ENCODE peak calls at places on chromosomes 1 and 21, in four cellular contexts. L, G, Q and I are unnamed samples.

GRCh38 chr1:95057361-95057760 is 15.4 kb downstream of the ALG14 start:
- DNase-seq in L (no peak), G (no peak), Q (no peak), I (no peak)

GRCh38 chr21:20997633-20998455 is at the start of gene NCAM2:
- DNase-seq in L (peak; percentile 88), G (no peak), Q (peak; percentile 92), I (peak; percentile 82)

GRCh38 chr1:35708179-35708891 is 10.3 kb downstream of the C1orf216 start:
- DNase-seq in L (peak; percentile 67), G (no peak), Q (peak; percentile 93), I (no peak)

GRCh38 chr1:179230721-179231120 is 1.2 kb upstream of the ABL2 start:
- DNase-seq in L (no peak), G (no peak), Q (no peak), I (no peak)

GRCh38 chr1:21296509-21297354 is 6.5 kb upstream of the ECE1 start:
- DNase-seq in L (no peak), G (no peak), Q (no peak), I (no peak)

GRCh38 chr1:211704567-211704942 is 29.1 kb upstream of the NEK2 start:
- DNase-seq in L (no peak), G (no peak), Q (no peak), I (no peak)

GRCh38 chr21:21332492-21332891 is 334.3 kb downstream of the NCAM2 start:
- DNase-seq in L (no peak), G (no peak), Q (no peak), I (no peak)

GRCh38 chr21:31556662-31557061 is 102.8 kb upstream of the SOD1 start:
- DNase-seq in L (no peak), G (no peak), Q (peak; percentile 72), I (no peak)

GRCh38 chr1:10857689-10858088 is 61.2 kb upstream of the CASZ1 start:
- DNase-seq in L (no peak), G (no peak), Q (peak; percentile 60), I (no peak)

DNA sequence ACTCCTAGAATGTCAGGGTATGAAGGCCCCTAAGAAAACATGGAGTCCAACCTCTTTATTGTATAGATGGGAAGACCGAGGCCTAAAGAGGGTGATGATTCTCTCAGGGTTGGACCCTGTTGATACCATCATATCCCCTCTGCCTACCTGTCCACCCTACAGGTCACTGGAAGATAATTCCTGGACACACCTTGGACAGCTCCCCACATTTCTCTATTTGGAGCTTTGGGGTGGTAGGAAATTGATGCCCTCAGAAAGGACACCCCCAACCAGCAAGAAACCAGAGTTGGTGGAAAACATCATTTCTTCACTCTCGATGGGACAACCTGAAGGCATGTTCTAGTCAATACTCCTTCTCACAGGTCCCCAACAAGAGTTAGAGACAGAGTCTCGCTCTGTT is 3.0 kb upstream of the TCEA3 start:
- DNase-seq in L (no peak), G (no peak), Q (peak; percentile 30), I (no peak)
- H3K27me3 ChIP-seq in L (peaks cover 48% of the 10 kb centered on the region), G (no peaks in the 10 kb centered on the region), Q (no peaks in the 10 kb centered on the region), I (no peaks in the 10 kb centered on the region)

GRCh38 chr1:8023995-8024313 is 2.2 kb downstream of the ERRFI1 start:
- DNase-seq in L (no peak), G (no peak), Q (no peak), I (no peak)

GRCh38 chr1:8026153-8026975 is at the start of gene ERRFI1:
- DNase-seq in L (peak; percentile 98), G (peak; percentile 83), Q (peak; percentile 97), I (peak; percentile 96)

GRCh38 chr1:8024329-8024728 is 1.8 kb downstream of the ERRFI1 start:
- DNase-seq in L (no peak), G (no peak), Q (no peak), I (no peak)

GRCh38 chr1:8025671-8026144 is 401 bp downstream of the ERRFI1 start:
- DNase-seq in L (peak; percentile 54), G (no peak), Q (no peak), I (no peak)

GRCh38 chr1:8025061-8025670 is 943 bp downstream of the ERRFI1 start:
- DNase-seq in L (no peak), G (no peak), Q (no peak), I (no peak)
- H2AFZ ChIP-seq in L (no peak overlapping the region), G (no peak overlapping the region), Q (no peak overlapping the region), I (peak overlapping the region; percentile 98)

GRCh38 chr1:16727190-16728111 is 12.9 kb upstream of the RNU1-4 start:
- DNase-seq in L (peak; percentile 79), G (peak; percentile 100), Q (peak; percentile 91), I (no peak)
- H3K27me3 ChIP-seq in L (peaks cover 2% of the 10 kb centered on the region), G (no peaks in the 10 kb centered on the region), Q (peaks cover 51% of the 10 kb centered on the region), I (peaks cover 20% of the 10 kb centered on the region)

DNA sequence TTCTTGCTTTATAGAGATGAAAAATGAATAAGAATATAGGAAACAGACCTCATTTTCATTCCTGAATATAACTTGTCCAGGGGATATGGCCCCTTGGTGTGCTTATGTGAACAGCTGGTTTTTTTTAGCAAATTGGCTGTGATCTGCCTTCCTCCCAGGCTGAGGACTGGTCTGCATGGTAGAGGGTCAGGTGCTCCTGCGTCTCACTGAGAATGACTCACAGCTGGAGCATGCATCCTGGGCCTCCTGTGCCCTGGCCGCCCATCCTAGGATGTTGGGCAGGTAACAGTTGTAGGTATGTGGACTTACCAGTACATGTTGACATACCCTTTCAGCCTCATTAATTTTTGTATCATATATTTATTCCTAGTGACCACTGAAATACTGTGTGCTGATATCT is 29.8 kb downstream of the AGT start:
- DNase-seq in L (no peak), G (peak; percentile 19), Q (no peak), I (no peak)
- H2AFZ ChIP-seq in L (no peak overlapping the region), G (no peak overlapping the region), Q (no peak overlapping the region), I (no peak overlapping the region)

GRCh38 chr1:203299180-203299579 is 6.1 kb upstream of the BTG2 start:
- DNase-seq in L (no peak), G (no peak), Q (no peak), I (no peak)
- H3K27me3 ChIP-seq in L (peaks cover 25% of the 10 kb centered on the region), G (no peaks in the 10 kb centered on the region), Q (peaks cover 40% of the 10 kb centered on the region), I (peaks cover 61% of the 10 kb centered on the region)

GRCh38 chr21:36508948-36509347 is 29.0 kb upstream of the CLDN14 start:
- DNase-seq in L (no peak), G (no peak), Q (no peak), I (no peak)
- H2AFZ ChIP-seq in L (no peak overlapping the region), G (no peak overlapping the region), Q (no peak overlapping the region), I (no peak overlapping the region)

GRCh38 chr1:46538147-46538546 is 13.3 kb downstream of the KNCN start:
- DNase-seq in L (no peak), G (no peak), Q (no peak), I (no peak)
- H3K27me3 ChIP-seq in L (peaks cover 49% of the 10 kb centered on the region), G (peaks cover 3% of the 10 kb centered on the region), Q (peaks cover 29% of the 10 kb centered on the region), I (peaks cover 93% of the 10 kb centered on the region)

DNA sequence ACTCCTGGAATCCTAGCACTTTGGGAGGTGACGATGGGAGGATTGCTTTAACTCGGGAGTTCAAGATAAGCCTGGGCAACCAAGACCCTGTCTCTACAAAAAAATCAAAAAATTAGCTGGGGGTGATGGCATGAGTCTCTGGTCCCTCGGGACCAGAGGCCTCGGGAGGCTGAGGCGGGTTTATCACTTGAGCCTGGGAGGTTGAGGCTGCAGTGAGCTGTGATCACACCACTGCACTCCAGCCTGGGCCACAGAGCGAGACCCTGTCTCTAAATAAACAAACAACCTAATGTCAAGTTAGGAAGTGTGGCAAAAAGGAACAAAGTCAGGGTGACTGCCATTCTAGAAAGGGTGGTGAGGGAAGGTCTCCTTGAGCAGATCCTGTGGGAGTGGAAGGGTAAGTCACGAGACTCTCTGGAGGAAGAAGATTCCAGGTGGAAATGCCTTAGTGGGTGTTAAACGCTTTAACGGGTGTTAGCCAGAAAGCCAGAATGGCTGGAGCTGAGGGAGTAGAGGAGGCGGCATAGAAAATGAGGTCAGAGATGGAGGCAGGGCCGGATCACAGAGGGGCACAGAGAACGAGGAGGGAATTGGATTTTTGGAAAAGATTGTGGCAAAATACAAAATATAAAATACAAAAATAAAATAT is 62.2 kb upstream of the ATP5PO start:
- DNase-seq in L (peak; percentile 26), G (no peak), Q (no peak), I (no peak)
- H2AFZ ChIP-seq in L (no peak overlapping the region), G (no peak overlapping the region), Q (peak overlapping the region; percentile 40), I (no peak overlapping the region)